ENCODE peak calls at places on chromosomes 6 and 20, in eight cellular contexts. N, W, S, X, J, A, F and H are unnamed samples.

GRCh38 chr6:17269840-17270239 is 11.3 kb upstream of the RBM24 start:
- DNase-seq in N (no peak), A (no peak), J (no peak), X (peak), F (peak), S (no peak), W (no peak), H (no peak)

GRCh38 chr6:155158044-155158843 is 105.6 kb upstream of the CLDN20 start:
- DNase-seq in N (no peak), F (peak), A (no peak), J (no peak), S (no peak), W (no peak), X (peak), H (no peak)

GRCh38 chr20:37524859-37525708 is 2.6 kb downstream of the BLCAP start:
- DNase-seq in W (no peak), J (no peak), S (no peak), X (peak), N (no peak), A (no peak), F (no peak), H (no peak)

GRCh38 chr20:3163099-3164042 is 3.7 kb upstream of the FASTKD5 start:
- DNase-seq in X (no peak), J (no peak), S (no peak), W (no peak), F (no peak), A (no peak), N (no peak), H (no peak)

GRCh38 chr6:37109714-37110454 is 60.1 kb upstream of the PIM1 start:
- DNase-seq in A (no peak), X (no peak), F (no peak), N (no peak), S (no peak), J (no peak), W (no peak), H (no peak)

GRCh38 chr6:100426241-100426640 is 38.5 kb downstream of the SIM1 start:
- DNase-seq in A (no peak), F (no peak), S (no peak), W (no peak), X (no peak), J (no peak), N (no peak), H (no peak)

GRCh38 chr6:130675072-130675471 is 152.1 kb upstream of the SMLR1 start:
- DNase-seq in A (no peak), W (no peak), X (peak), N (no peak), J (no peak), S (no peak), F (peak), H (no peak)

GRCh38 chr6:3265671-3266070 is 6.9 kb downstream of the PSMG4 start:
- DNase-seq in F (no peak), A (no peak), J (no peak), N (no peak), S (no peak), W (no peak), X (no peak), H (no peak)

GRCh38 chr20:10047427-10047826 is 12.6 kb downstream of the ANKEF1 start:
- DNase-seq in W (no peak), F (no peak), N (no peak), S (no peak), X (peak), A (no peak), J (no peak), H (peak)

GRCh38 chr6:28488916-28489365 is 26.7 kb downstream of the GPX6 start:
- DNase-seq in F (peak), A (no peak), J (peak), X (peak), W (no peak), N (peak), S (no peak), H (no peak)

GRCh38 chr6:52890018-52890417 is 19.5 kb downstream of the GSTA3 start:
- DNase-seq in S (no peak), A (no peak), N (no peak), F (no peak), X (no peak), J (no peak), W (no peak), H (no peak)

GRCh38 chr6:52894278-52894677 is 15.2 kb downstream of the GSTA3 start:
- DNase-seq in J (no peak), N (no peak), F (no peak), S (no peak), W (no peak), A (no peak), X (no peak), H (no peak)

GRCh38 chr6:52893221-52893620 is 16.3 kb downstream of the GSTA3 start:
- DNase-seq in F (no peak), J (no peak), X (no peak), N (no peak), W (no peak), A (no peak), S (no peak), H (no peak)

GRCh38 chr6:52887912-52888535 is 21.5 kb downstream of the GSTA3 start:
- DNase-seq in X (peak), F (no peak), S (no peak), N (no peak), A (no peak), J (no peak), W (no peak), H (no peak)

GRCh38 chr6:52893803-52894202 is 15.7 kb downstream of the GSTA3 start:
- DNase-seq in A (no peak), X (no peak), N (no peak), J (no peak), S (no peak), F (no peak), W (no peak), H (no peak)
- H3K4me3 ChIP-seq in A (no peak), X (no peak), N (no peak), J (no peak), S (no peak), F (no peak), W (no peak), H (no peak)

DNA sequence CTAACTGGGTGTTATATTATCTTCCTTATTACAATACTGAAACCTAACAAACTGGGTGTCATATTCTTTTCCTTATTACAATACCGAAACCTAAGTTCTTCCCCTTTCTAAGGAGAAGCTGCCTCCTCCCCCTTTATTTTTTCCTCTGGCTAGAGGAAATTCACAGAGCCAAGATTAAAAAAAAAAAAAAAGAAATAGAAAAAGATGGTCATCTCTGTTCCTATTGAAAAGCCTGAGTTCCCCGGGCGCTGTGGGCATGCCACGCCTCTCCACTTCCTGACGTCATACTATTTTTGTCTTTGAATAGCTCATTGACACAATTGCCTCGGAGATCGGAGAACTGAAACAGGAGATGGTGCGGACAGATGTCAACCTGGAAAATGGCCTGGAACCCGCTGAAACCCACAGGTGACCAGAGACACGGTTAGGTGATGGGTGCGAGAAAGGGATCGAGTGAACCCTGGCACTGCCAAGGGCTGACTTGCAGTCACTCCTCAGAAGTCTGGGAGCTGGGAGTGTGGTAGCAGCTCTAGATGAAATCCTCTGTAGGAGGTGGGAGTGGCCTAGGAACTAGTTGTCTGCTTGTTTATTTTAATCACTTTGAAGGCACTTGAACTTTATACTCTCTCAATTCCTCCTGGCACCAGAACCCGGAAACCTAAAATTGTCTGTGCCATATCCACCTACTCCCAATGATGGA is 82.2 kb upstream of the NAA20 start:
- DNase-seq in W (no peak), J (no peak), S (no peak), A (no peak), N (no peak), X (no peak), F (no peak), H (no peak)
- H3K4me3 ChIP-seq in W (no peak), J (no peak), S (peak), A (no peak), N (no peak), X (no peak), F (no peak), H (no peak)

DNA sequence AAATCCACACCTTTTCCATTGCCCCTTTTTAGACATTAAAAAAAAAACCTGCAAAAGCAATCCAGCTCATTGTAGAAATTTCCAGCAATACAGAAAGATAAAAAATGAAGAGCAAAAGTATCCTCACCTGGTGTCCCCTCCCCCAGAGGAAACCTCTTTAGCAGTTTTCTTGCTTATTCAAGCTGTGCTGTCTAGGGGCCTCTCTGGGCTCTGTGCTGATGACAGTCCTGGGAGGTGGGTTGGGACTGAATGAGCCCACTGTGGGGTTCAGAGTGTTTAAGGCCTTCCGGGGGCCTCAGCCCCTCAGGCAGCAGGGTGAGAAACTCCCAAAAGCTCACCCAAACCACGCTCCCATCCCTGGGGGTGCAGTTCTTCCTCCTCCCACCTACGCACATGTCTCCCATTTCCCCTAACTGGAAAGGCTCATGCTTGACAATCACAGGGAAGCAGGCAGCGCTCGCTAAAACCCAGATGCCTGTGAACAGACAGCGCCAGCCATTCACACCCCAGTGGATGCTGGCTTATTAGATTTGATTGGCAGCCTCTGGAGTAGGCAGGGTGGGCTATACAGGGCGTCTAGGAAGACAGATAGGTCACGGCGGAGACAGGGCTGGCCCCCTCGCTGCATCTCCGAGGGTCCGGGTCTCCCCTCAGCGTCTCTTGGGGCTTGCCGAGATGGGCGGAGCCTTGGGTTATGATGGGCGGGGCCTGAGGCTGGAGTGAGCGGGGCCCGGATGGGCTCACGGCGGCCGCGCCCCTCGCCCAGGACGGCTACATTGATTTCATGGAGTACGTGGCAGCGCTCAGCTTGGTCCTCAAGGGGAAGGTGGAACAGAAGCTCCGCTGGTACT is 4.6 kb downstream of the GUCA1A start:
- DNase-seq in N (no peak), A (no peak), X (no peak), F (no peak), W (no peak), J (no peak), S (no peak), H (no peak)
- H3K4me3 ChIP-seq in N (no peak), A (no peak), X (no peak), F (no peak), W (no peak), J (no peak), S (no peak), H (no peak)

DNA sequence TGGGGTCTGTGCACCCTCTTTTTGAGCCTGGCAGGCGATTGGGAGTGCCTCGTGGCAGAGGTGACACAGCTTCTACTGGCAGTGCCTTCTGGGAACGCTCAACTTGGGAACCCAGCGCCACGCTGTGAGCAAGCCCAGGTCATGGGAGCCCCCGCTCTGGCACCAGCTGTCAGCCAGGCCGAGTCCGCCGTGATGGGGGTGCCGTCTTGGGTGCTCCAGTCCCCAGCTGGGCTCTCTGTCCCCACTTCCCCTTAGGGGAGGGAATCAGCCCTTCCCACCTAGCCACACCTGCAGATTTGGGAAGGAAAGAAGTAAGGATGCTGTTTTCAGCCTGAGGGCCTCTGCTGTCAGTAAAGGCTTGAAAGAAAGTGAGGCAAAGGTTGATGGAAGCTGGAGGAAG is 31.0 kb upstream of the NTSR1 start:
- DNase-seq in F (no peak), W (no peak), J (no peak), X (no peak), A (no peak), S (no peak), N (no peak), H (no peak)
- H3K4me3 ChIP-seq in F (no peak), W (no peak), J (no peak), X (no peak), A (no peak), S (no peak), N (no peak), H (no peak)

GRCh38 chr20:21702553-21703467 is 2.7 kb upstream of the PAX1 start:
- DNase-seq in F (peak), X (peak), S (no peak), N (no peak), W (no peak), A (no peak), J (no peak), H (peak)
- H3K4me3 ChIP-seq in F (no peak), X (peak), S (no peak), N (no peak), W (no peak), A (no peak), J (no peak), H (no peak)